ENCODE peak calls at places on chromosomes 2 and 18, in four cellular contexts. H is HepG2, U is HCT116, J is K562. S is an unnamed sample.

GRCh38 chr2:117470311-117471095 is 344.0 kb upstream of the DDX18 start:
- DNase-seq in H (peak; percentile 69), U (peak; percentile 6), J (peak; percentile 22), S (peak; percentile 17)

GRCh38 chr2:50492452-50492851 is 539.5 kb downstream of the NRXN1 start:
- DNase-seq in H (peak; percentile 54), U (peak; percentile 35), J (peak; percentile 52), S (peak; percentile 10)

GRCh38 chr2:12787891-12788783 is 71.4 kb downstream of the TRIB2 start:
- DNase-seq in H (no peak), U (no peak), J (no peak), S (no peak)

GRCh38 chr2:16438571-16439294 is 226.9 kb downstream of the CYRIA start:
- DNase-seq in H (no peak), U (no peak), J (peak; percentile 52), S (no peak)

GRCh38 chr2:95106081-95106480 is 15.5 kb downstream of the MRPS5 start:
- DNase-seq in H (no peak), U (no peak), J (no peak), S (no peak)

GRCh38 chr2:190781604-190782198 is 98.9 kb upstream of the GLS start:
- DNase-seq in H (peak; percentile 65), U (peak; percentile 53), J (peak; percentile 57), S (no peak)

GRCh38 chr18:28175930-28176673 is 828 bp downstream of the CDH2 start:
- DNase-seq in H (no peak), U (no peak), J (no peak), S (no peak)

GRCh38 chr2:110881908-110882307 is 149.5 kb downstream of the ACOXL start:
- DNase-seq in H (no peak), U (no peak), J (no peak), S (no peak)

GRCh38 chr2:154238252-154238651 is 366.5 kb downstream of the GALNT13 start:
- DNase-seq in H (no peak), U (no peak), J (no peak), S (no peak)

GRCh38 chr2:102505290-102505689 is 32.3 kb downstream of the SLC9A4 start:
- DNase-seq in H (no peak), U (no peak), J (no peak), S (no peak)
- H3K4me3 ChIP-seq in H (no peak overlapping the region), U (no peak overlapping the region), J (no peak overlapping the region), S (no peak overlapping the region)

GRCh38 chr2:71669058-71669456 is 215.7 kb downstream of the DYSF start:
- DNase-seq in H (no peak), U (no peak), J (no peak), S (no peak)

GRCh38 chr2:71665168-71666093 is 212.1 kb downstream of the DYSF start:
- DNase-seq in H (no peak), U (no peak), J (no peak), S (no peak)

GRCh38 chr2:71666094-71666474 is 212.7 kb downstream of the DYSF start:
- DNase-seq in H (no peak), U (no peak), J (no peak), S (no peak)

GRCh38 chr2:71668326-71669057 is 215.1 kb downstream of the DYSF start:
- DNase-seq in H (no peak), U (no peak), J (no peak), S (no peak)

GRCh38 chr2:71667256-71668182 is 214.2 kb downstream of the DYSF start:
- DNase-seq in H (no peak), U (no peak), J (no peak), S (no peak)
- TF ChIP-seq SIN3A in H (no peak), U (no peak), J (no peak), S (no peak)

GRCh38 chr2:212226114-212226513 is 312.5 kb downstream of the ERBB4 start:
- DNase-seq in H (no peak), U (no peak), J (no peak), S (no peak)

GRCh38 chr2:212228651-212229253 is 309.9 kb downstream of the ERBB4 start:
- DNase-seq in H (no peak), U (no peak), J (no peak), S (no peak)

GRCh38 chr2:212227755-212228154 is 310.8 kb downstream of the ERBB4 start:
- DNase-seq in H (peak; percentile 39), U (peak; percentile 52), J (no peak), S (no peak)
- TF ChIP-seq TCF7L2 in H (no peak), U (no peak), J (no peak), S (no peak)

GRCh38 chr2:104864751-104865470 is 11.0 kb downstream of the POU3F3 start:
- DNase-seq in H (no peak), U (no peak), J (no peak), S (no peak)

GRCh38 chr2:104863229-104863584 is 9.3 kb downstream of the POU3F3 start:
- DNase-seq in H (no peak), U (no peak), J (no peak), S (no peak)

GRCh38 chr2:104862061-104862941 is 8.4 kb downstream of the POU3F3 start:
- DNase-seq in H (no peak), U (no peak), J (no peak), S (no peak)

GRCh38 chr2:104864280-104864599 is 10.3 kb downstream of the POU3F3 start:
- DNase-seq in H (no peak), U (no peak), J (no peak), S (no peak)

GRCh38 chr2:104863585-104864279 is 9.8 kb downstream of the POU3F3 start:
- DNase-seq in H (no peak), U (no peak), J (no peak), S (no peak)
- H3K4me3 ChIP-seq in H (no peak overlapping the region), U (no peak overlapping the region), J (no peak overlapping the region), S (no peak overlapping the region)

GRCh38 chr2:196592912-196593881 is 46.3 kb upstream of the CCDC150 start:
- DNase-seq in H (no peak), U (no peak), J (no peak), S (no peak)

GRCh38 chr2:196591621-196592022 is 47.9 kb upstream of the CCDC150 start:
- DNase-seq in H (no peak), U (no peak), J (no peak), S (no peak)

GRCh38 chr2:196594158-196594557 is 45.4 kb upstream of the CCDC150 start:
- DNase-seq in H (no peak), U (no peak), J (no peak), S (no peak)

GRCh38 chr2:196591004-196591403 is 48.5 kb upstream of the CCDC150 start:
- DNase-seq in H (no peak), U (no peak), J (no peak), S (no peak)

DNA sequence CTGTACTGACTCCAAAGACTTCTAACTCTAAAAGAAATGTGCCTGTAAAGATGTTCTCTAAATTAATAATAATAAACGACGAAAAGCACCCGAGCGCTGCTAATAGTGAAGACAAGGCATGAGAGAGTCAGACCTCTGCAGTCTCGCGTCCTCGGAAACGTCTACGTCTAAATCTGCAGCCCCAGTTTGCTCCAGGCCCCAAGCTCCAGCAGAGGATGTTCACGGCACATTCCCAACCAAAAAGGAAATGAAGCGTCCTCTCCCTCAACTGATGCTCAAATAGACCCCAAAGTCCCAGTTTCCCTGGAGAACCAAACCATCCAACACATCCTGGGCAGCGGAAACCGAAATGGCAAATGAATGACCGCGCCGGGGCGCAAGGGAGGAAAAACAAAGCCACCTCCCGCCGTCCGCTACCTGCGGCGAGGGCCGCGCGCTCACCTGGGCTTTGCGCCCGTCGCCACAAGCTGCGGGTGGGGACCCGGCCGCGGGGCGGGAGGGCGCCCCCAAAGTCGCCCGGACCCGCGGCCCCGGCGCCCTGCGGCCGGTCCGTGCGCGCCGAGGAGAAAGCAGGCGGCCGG is 47.1 kb upstream of the CCDC150 start:
- DNase-seq in H (no peak), U (no peak), J (no peak), S (no peak)
- TF ChIP-seq SIN3A in H (no peak), U (peak; percentile 19), J (no peak), S (peak; percentile 56)

GRCh38 chr2:75499534-75499933 is 61.2 kb downstream of the EVA1A start:
- DNase-seq in H (no peak), U (no peak), J (no peak), S (no peak)

GRCh38 chr2:75498907-75499306 is 61.8 kb downstream of the EVA1A start:
- DNase-seq in H (no peak), U (no peak), J (no peak), S (no peak)

GRCh38 chr2:75497256-75497655 is 63.5 kb downstream of the EVA1A start:
- DNase-seq in H (no peak), U (no peak), J (no peak), S (no peak)

GRCh38 chr2:75503048-75503607 is 57.6 kb downstream of the EVA1A start:
- DNase-seq in H (no peak), U (no peak), J (no peak), S (no peak)

DNA sequence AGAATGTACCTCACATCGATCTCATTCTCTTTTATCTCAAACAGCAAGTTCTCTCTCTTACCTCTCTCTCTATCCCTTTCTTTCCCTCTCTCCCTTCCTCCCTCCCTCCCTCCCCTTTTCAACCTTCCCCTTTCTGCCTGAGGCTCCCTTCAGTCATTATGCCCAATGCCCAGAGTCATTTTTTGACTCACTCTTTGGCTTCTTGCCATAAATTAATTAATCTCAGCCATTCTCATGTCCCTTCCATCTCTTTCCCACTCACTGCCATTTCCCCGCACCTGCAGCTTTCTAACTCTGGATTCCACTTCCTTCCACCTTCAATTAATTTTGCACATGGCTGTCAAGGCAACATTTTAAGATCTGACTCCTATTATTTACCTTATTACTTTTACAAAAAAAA is 60.1 kb downstream of the EVA1A start:
- DNase-seq in H (no peak), U (no peak), J (no peak), S (no peak)
- TF ChIP-seq TCF7L2 in H (no peak), U (no peak), J (no peak), S (no peak)

GRCh38 chr2:24722141-24722790 is 70.9 kb downstream of the PTRHD1 start:
- DNase-seq in H (no peak), U (no peak), J (no peak), S (no peak)

GRCh38 chr2:24725956-24726355 is 67.2 kb downstream of the PTRHD1 start:
- DNase-seq in H (no peak), U (no peak), J (no peak), S (no peak)

GRCh38 chr2:24721470-24721869 is 71.7 kb downstream of the PTRHD1 start:
- DNase-seq in H (no peak), U (no peak), J (no peak), S (no peak)

GRCh38 chr2:24723668-24724067 is 69.5 kb downstream of the PTRHD1 start:
- DNase-seq in H (no peak), U (no peak), J (no peak), S (no peak)

GRCh38 chr2:24724111-24724775 is 68.9 kb downstream of the PTRHD1 start:
- DNase-seq in H (no peak), U (no peak), J (no peak), S (no peak)
- H3K4me3 ChIP-seq in H (no peak overlapping the region), U (no peak overlapping the region), J (no peak overlapping the region), S (no peak overlapping the region)

GRCh38 chr2:38948995-38949394 is 59.3 kb downstream of the ARHGEF33 start:
- DNase-seq in H (peak; percentile 76), U (no peak), J (no peak), S (no peak)
- TF ChIP-seq SIN3A in H (no peak), U (no peak), J (no peak), S (no peak)

S was measured in Panc1.